ENCODE peak calls at places on chromosomes 2 and 18, in five cellular contexts. One of them, this sample, is unnamed.

GRCh38 chr2:84971799-84972790 is 1.1 kb downstream of the KCMF1 start:
- DNase-seq in neural progenitor cell: peak
- DNase-seq in AG04450: no peak
- DNase-seq in endothelial cell: peak
- DNase-seq in activated T-cell treated with anti-CD3 and anti-CD28 coated beads for 4 hours: peak
- DNase-seq in this sample: peak

GRCh38 chr18:27605107-27605834 is 420.2 kb upstream of the CHST9 start:
- DNase-seq in neural progenitor cell: peak
- DNase-seq in AG04450: peak
- DNase-seq in endothelial cell: peak
- DNase-seq in activated T-cell treated with anti-CD3 and anti-CD28 coated beads for 4 hours: no peak
- DNase-seq in this sample: peak

GRCh38 chr2:75705921-75706320 is 4.8 kb downstream of the GCFC2 start:
- DNase-seq in neural progenitor cell: no peak
- DNase-seq in AG04450: no peak
- DNase-seq in endothelial cell: no peak
- DNase-seq in activated T-cell treated with anti-CD3 and anti-CD28 coated beads for 4 hours: no peak
- DNase-seq in this sample: no peak

GRCh38 chr2:905833-906140 is 44.9 kb upstream of the SNTG2 start:
- DNase-seq in neural progenitor cell: no peak
- DNase-seq in AG04450: no peak
- DNase-seq in endothelial cell: no peak
- DNase-seq in activated T-cell treated with anti-CD3 and anti-CD28 coated beads for 4 hours: no peak
- DNase-seq in this sample: no peak

GRCh38 chr2:168596881-168597280 is 140.8 kb downstream of the CERS6 start:
- DNase-seq in neural progenitor cell: no peak
- DNase-seq in AG04450: no peak
- DNase-seq in endothelial cell: no peak
- DNase-seq in activated T-cell treated with anti-CD3 and anti-CD28 coated beads for 4 hours: no peak
- DNase-seq in this sample: no peak

GRCh38 chr2:191679818-191680600 is 2.1 kb downstream of the NABP1 start:
- DNase-seq in neural progenitor cell: no peak
- DNase-seq in AG04450: peak
- DNase-seq in endothelial cell: no peak
- DNase-seq in activated T-cell treated with anti-CD3 and anti-CD28 coated beads for 4 hours: no peak
- DNase-seq in this sample: peak

GRCh38 chr2:43139996-43140621 is 86.3 kb downstream of the ZFP36L2 start:
- DNase-seq in neural progenitor cell: no peak
- DNase-seq in AG04450: no peak
- DNase-seq in endothelial cell: no peak
- DNase-seq in activated T-cell treated with anti-CD3 and anti-CD28 coated beads for 4 hours: no peak
- DNase-seq in this sample: peak

GRCh38 chr2:185833864-185834263 is 95.3 kb downstream of the FSIP2 start:
- DNase-seq in neural progenitor cell: no peak
- DNase-seq in AG04450: no peak
- DNase-seq in endothelial cell: no peak
- DNase-seq in activated T-cell treated with anti-CD3 and anti-CD28 coated beads for 4 hours: no peak
- DNase-seq in this sample: no peak

GRCh38 chr2:138510319-138510718 is 8.7 kb downstream of the SPOPL start:
- DNase-seq in neural progenitor cell: no peak
- DNase-seq in AG04450: no peak
- DNase-seq in endothelial cell: no peak
- DNase-seq in activated T-cell treated with anti-CD3 and anti-CD28 coated beads for 4 hours: no peak
- DNase-seq in this sample: no peak

GRCh38 chr2:169853041-169853668 is 25.9 kb downstream of the UBR3 start:
- DNase-seq in neural progenitor cell: no peak
- DNase-seq in AG04450: no peak
- DNase-seq in endothelial cell: no peak
- DNase-seq in activated T-cell treated with anti-CD3 and anti-CD28 coated beads for 4 hours: no peak
- DNase-seq in this sample: no peak

GRCh38 chr2:96147593-96148201 is 2.5 kb upstream of the DUSP2 start:
- DNase-seq in neural progenitor cell: no peak
- DNase-seq in AG04450: no peak
- DNase-seq in endothelial cell: no peak
- DNase-seq in activated T-cell treated with anti-CD3 and anti-CD28 coated beads for 4 hours: no peak
- DNase-seq in this sample: no peak

GRCh38 chr18:12420831-12421421 is 13.2 kb downstream of the PRELID3A start:
- DNase-seq in neural progenitor cell: peak
- DNase-seq in AG04450: no peak
- DNase-seq in endothelial cell: peak
- DNase-seq in activated T-cell treated with anti-CD3 and anti-CD28 coated beads for 4 hours: no peak
- DNase-seq in this sample: no peak

GRCh38 chr2:1817256-1818127 is 73.2 kb upstream of the PXDN start:
- DNase-seq in neural progenitor cell: peak
- DNase-seq in AG04450: peak
- DNase-seq in endothelial cell: peak
- DNase-seq in activated T-cell treated with anti-CD3 and anti-CD28 coated beads for 4 hours: peak
- DNase-seq in this sample: peak

GRCh38 chr2:151357359-151357758 is at the start of gene TNFAIP6:
- DNase-seq in neural progenitor cell: no peak
- DNase-seq in AG04450: peak
- DNase-seq in endothelial cell: no peak
- DNase-seq in activated T-cell treated with anti-CD3 and anti-CD28 coated beads for 4 hours: no peak
- DNase-seq in this sample: no peak

GRCh38 chr2:21234721-21235120 is 111.0 kb downstream of the TDRD15 start:
- DNase-seq in neural progenitor cell: no peak
- DNase-seq in AG04450: no peak
- DNase-seq in endothelial cell: no peak
- DNase-seq in activated T-cell treated with anti-CD3 and anti-CD28 coated beads for 4 hours: no peak
- DNase-seq in this sample: no peak

GRCh38 chr2:54166121-54166773 is 50.8 kb downstream of the ACYP2 start:
- DNase-seq in neural progenitor cell: no peak
- DNase-seq in AG04450: no peak
- DNase-seq in endothelial cell: no peak
- DNase-seq in activated T-cell treated with anti-CD3 and anti-CD28 coated beads for 4 hours: no peak
- DNase-seq in this sample: no peak

GRCh38 chr2:75609937-75610508 is 36.6 kb upstream of the MRPL19 start:
- DNase-seq in neural progenitor cell: no peak
- DNase-seq in AG04450: no peak
- DNase-seq in endothelial cell: no peak
- DNase-seq in activated T-cell treated with anti-CD3 and anti-CD28 coated beads for 4 hours: no peak
- DNase-seq in this sample: no peak

GRCh38 chr2:170878061-170878460 is 51.0 kb upstream of the GORASP2 start:
- DNase-seq in neural progenitor cell: no peak
- DNase-seq in AG04450: no peak
- DNase-seq in endothelial cell: no peak
- DNase-seq in activated T-cell treated with anti-CD3 and anti-CD28 coated beads for 4 hours: no peak
- DNase-seq in this sample: no peak

GRCh38 chr2:190180313-190181065 is 118.0 kb upstream of the MSTN start:
- DNase-seq in neural progenitor cell: peak
- DNase-seq in AG04450: no peak
- DNase-seq in endothelial cell: peak
- DNase-seq in activated T-cell treated with anti-CD3 and anti-CD28 coated beads for 4 hours: no peak
- DNase-seq in this sample: peak